ENCODE peak calls at places on chromosomes 2 and 18, in six cellular contexts. Q is H1, A is HepG2, U is K562, F is SK-N-SH, Z is GM12878. M is an unnamed sample.

GRCh38 chr2:174826051-174826450 is 61.8 kb upstream of the CHRNA1 start:
- DNase-seq in Z (no peak), F (no peak), U (no peak), Q (no peak), A (no peak), M (no peak)

GRCh38 chr18:58106674-58107058 is 62.6 kb downstream of the NEDD4L start:
- DNase-seq in A (no peak), U (no peak), Q (no peak), Z (no peak), F (no peak), M (no peak)

GRCh38 chr2:130824492-130825061 is 12.1 kb upstream of the ARHGEF4 start:
- DNase-seq in U (no peak), F (no peak), Z (peak; percentile 86), A (no peak), Q (no peak), M (no peak)

GRCh38 chr2:72757177-72757775 is 68.6 kb downstream of the EXOC6B start:
- DNase-seq in F (peak; percentile 45), Z (no peak), U (peak; percentile 19), A (peak; percentile 100), Q (no peak), M (no peak)

GRCh38 chr18:21444465-21445023 is 156.0 kb downstream of the ESCO1 start:
- DNase-seq in Z (no peak), U (peak; percentile 43), A (peak; percentile 54), Q (no peak), F (peak; percentile 33), M (no peak)

GRCh38 chr2:12300019-12300602 is 416.6 kb upstream of the TRIB2 start:
- DNase-seq in A (no peak), Q (no peak), F (no peak), Z (no peak), U (no peak), M (no peak)

GRCh38 chr2:17976871-17977746 is 98.6 kb downstream of the KCNS3 start:
- DNase-seq in Q (no peak), A (no peak), Z (no peak), F (no peak), U (no peak), M (no peak)

GRCh38 chr18:10365021-10365420 is 89.4 kb upstream of the APCDD1 start:
- DNase-seq in Q (no peak), F (no peak), A (no peak), U (no peak), Z (no peak), M (no peak)

GRCh38 chr2:202269585-202269984 is 4.0 kb downstream of the NOP58 start:
- DNase-seq in Z (peak; percentile 17), F (peak; percentile 24), A (no peak), U (peak; percentile 16), Q (no peak), M (peak; percentile 58)

GRCh38 chr2:35080231-35080905 is 1275.2 kb upstream of the CRIM1 start:
- DNase-seq in Z (no peak), A (no peak), Q (no peak), F (no peak), U (no peak), M (no peak)

GRCh38 chr2:8406271-8406670 is 275.6 kb upstream of the ID2 start:
- DNase-seq in U (no peak), Z (no peak), Q (no peak), F (no peak), A (no peak), M (no peak)

GRCh38 chr2:190123956-190124355 is 61.4 kb upstream of the MSTN start:
- DNase-seq in Q (no peak), A (no peak), F (no peak), Z (no peak), U (no peak), M (no peak)

GRCh38 chr2:240423788-240424191 is 11.7 kb upstream of the GPC1 start:
- DNase-seq in F (no peak), U (no peak), Z (no peak), Q (no peak), A (no peak), M (no peak)

GRCh38 chr2:60510713-60511112 is 42.7 kb downstream of the BCL11A start:
- DNase-seq in U (no peak), Q (no peak), Z (no peak), A (no peak), F (no peak), M (no peak)

GRCh38 chr2:111617804-111618576 is 266.0 kb downstream of the ANAPC1 start:
- DNase-seq in Z (no peak), U (no peak), Q (no peak), F (no peak), A (peak; percentile 71), M (peak; percentile 67)

GRCh38 chr2:65228249-65228750 is 669 bp downstream of the ACTR2 start:
- DNase-seq in F (peak; percentile 48), Z (peak; percentile 46), U (peak; percentile 17), Q (no peak), A (peak; percentile 57), M (no peak)

GRCh38 chr18:73959341-73959740 is 188.3 kb downstream of the FBXO15 start:
- DNase-seq in U (no peak), F (no peak), A (no peak), Q (no peak), Z (no peak), M (no peak)

GRCh38 chr18:54284967-54285785 is 15.9 kb downstream of the POLI start:
- DNase-seq in A (no peak), Z (peak; percentile 97), Q (no peak), F (no peak), U (peak; percentile 6), M (no peak)

GRCh38 chr2:159362816-159363251 is 76.3 kb upstream of the WDSUB1 start:
- DNase-seq in U (no peak), A (peak; percentile 12), F (no peak), Z (no peak), Q (no peak), M (peak; percentile 75)

GRCh38 chr2:63950414-63950813 is 68.8 kb downstream of the VPS54 start:
- DNase-seq in A (peak; percentile 88), F (no peak), Z (no peak), Q (no peak), U (no peak), M (no peak)

GRCh38 chr2:67489396-67489795 is 92.3 kb downstream of the ETAA1 start:
- DNase-seq in F (no peak), Z (no peak), A (no peak), Q (no peak), U (no peak), M (no peak)

GRCh38 chr18:5744659-5745058 is 150.7 kb downstream of the TMEM200C start:
- DNase-seq in Z (no peak), F (no peak), Q (no peak), U (no peak), A (no peak), M (no peak)

GRCh38 chr2:37638973-37639372 is 32.5 kb downstream of the CDC42EP3 start:
- DNase-seq in U (no peak), Z (no peak), Q (no peak), F (no peak), A (no peak), M (no peak)

GRCh38 chr2:37637122-37637875 is 34.1 kb downstream of the CDC42EP3 start:
- DNase-seq in Q (no peak), Z (no peak), F (no peak), A (no peak), U (no peak), M (peak; percentile 20)

GRCh38 chr2:37641582-37642111 is 29.8 kb downstream of the CDC42EP3 start:
- DNase-seq in Q (no peak), U (no peak), F (peak; percentile 79), Z (no peak), A (no peak), M (no peak)

GRCh38 chr2:37637985-37638384 is 33.5 kb downstream of the CDC42EP3 start:
- DNase-seq in Z (no peak), F (no peak), Q (no peak), A (no peak), U (no peak), M (no peak)

DNA sequence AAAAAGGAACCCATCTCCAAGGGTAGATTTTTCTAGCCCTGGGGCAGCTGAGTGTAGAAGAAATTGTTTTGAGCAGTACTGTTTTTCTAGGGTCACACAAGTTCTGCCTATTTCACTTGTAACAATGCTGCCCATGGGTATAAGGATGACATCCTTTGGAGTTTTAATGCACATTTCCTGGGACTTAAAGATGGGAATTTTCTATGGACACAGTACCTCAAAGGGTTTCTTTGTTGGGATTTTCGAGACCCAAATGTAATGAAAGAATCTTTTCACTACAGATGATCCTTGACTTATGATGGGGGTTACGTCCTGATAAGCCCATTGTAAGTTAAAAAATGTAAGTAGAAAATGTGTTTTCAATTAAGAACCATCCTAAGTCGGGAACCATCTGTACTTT is 31.8 kb downstream of the CDC42EP3 start:
- DNase-seq in Q (no peak), U (no peak), Z (no peak), A (no peak), F (no peak), M (no peak)
- TF ChIP-seq POLR2AphosphoS5 in Q (no peak), U (no peak), Z (no peak), A (no peak), F (peak; percentile 7), M (no peak)

DNA sequence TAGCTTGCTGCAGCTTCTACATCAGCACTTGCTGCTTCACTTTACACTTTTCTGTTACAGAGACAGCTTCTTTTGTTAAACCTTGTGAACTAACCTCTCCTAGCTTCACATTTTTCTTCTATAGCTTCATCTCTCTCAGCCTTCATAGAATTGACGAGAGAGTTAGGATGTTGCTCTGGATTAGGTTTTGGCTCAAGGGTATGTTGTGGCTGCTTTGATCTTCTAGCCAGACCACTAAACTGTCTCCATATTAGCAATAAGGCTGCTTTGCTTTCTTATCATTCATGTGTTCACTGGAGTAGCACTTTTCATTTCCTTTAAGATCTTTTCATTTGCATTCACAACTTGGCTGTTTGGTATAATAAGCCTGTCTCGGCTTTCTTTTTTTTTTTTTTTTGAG is 46.3 kb upstream of the GRB14 start:
- DNase-seq in F (no peak), Z (no peak), Q (no peak), U (no peak), A (no peak), M (no peak)
- TF ChIP-seq GABPA in F (no peak), Z (no peak), Q (no peak), U (no peak), A (no peak), M (no peak)

DNA sequence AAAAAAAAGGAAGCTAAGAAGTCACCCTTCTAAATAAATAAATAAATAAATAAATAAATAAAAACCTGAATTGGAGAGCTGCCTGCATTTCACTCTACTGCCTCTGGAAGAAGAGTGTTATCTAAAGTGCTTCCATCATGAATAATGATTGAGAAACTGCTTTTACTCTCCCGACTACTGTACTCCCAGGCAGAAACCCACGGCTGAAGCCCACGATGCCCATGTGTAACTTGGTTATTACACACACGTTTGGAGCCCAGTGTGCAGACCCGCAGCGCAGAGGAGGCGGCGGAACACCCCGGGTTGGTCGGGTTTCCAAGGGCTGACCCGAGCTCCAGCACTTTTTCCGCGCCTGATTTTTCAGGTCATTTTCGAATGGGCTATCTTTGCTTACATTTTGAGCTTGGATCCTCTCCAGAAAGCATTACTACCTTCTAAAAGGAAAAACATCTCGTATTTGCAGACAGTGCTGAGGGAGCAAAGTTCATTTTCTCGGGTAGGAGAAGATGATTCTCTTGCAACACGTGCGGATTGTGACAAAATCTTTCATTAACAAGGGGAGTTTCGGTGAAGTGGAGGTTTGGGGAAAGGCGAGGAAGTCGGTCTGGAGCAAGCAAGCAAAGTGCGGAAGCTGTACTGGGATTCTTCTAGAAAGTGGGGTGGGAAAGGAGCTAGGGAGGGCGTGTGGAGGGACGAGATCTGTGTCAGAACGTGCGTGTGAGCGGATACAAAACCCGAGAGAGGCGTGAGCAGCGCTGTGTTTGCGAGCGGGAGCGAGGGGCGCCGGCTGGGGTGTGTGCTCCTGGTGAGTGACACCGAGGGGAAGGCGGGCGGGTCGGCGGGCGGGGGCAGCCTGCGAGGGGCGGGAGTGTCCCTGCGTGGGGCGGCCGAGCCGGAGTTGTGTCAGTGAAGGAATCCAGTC is at the start of gene SPATS2L:
- DNase-seq in Q (no peak), U (peak; percentile 22), Z (no peak), A (peak; percentile 95), F (peak; percentile 70), M (peak; percentile 2)
- TF ChIP-seq POLR2AphosphoS5 in Q (peak; percentile 74), U (no peak), Z (no peak), A (peak; percentile 62), F (peak; percentile 25), M (no peak)

GRCh38 chr2:239357954-239358754 is 42.7 kb downstream of the HDAC4 start:
- DNase-seq in F (no peak), A (no peak), Z (no peak), U (no peak), Q (no peak), M (no peak)
- TF ChIP-seq GABPA in F (no peak), A (no peak), Z (no peak), U (no peak), Q (no peak), M (no peak)

M was measured in HL-60.